ENCODE peak calls at places on chromosomes 16 and 17, in seven cellular contexts. N is psoas muscle, W is PC-9, X is HepG2, U is lung, I is BE2C, O is heart left ventricle. D is an unnamed sample.

GRCh38 chr17:42194133-42194899 is at the start of gene GHDC:
- DNase-seq in W (peak; percentile 65), O (peak; percentile 86), X (peak; percentile 80), I (peak; percentile 83), N (peak; percentile 83), U (peak; percentile 82), D (peak; percentile 51)

GRCh38 chr17:18951941-18952842 is at the start of gene SLC5A10:
- DNase-seq in N (no peak), U (no peak), I (no peak), X (peak; percentile 51), W (no peak), O (no peak), D (no peak)

GRCh38 chr17:37672545-37673078 is 29.4 kb upstream of the DDX52 start:
- DNase-seq in O (no peak), W (no peak), X (no peak), U (no peak), I (no peak), N (no peak), D (no peak)

GRCh38 chr17:58308985-58309917 is 19.3 kb downstream of the TSPOAP1 start:
- DNase-seq in W (no peak), X (no peak), O (no peak), I (no peak), U (peak; percentile 23), N (no peak), D (no peak)

GRCh38 chr16:67733734-67734470 is 14.8 kb upstream of the GFOD2 start:
- DNase-seq in W (no peak), N (no peak), X (no peak), I (no peak), U (no peak), O (no peak), D (no peak)

GRCh38 chr16:65409505-65409904 is 287.6 kb upstream of the CDH11 start:
- DNase-seq in U (no peak), O (no peak), N (no peak), X (no peak), I (no peak), W (no peak), D (peak; percentile 49)

GRCh38 chr16:247027-247426 is 12.4 kb downstream of the FAM234A start:
- DNase-seq in W (no peak), X (no peak), N (no peak), I (no peak), U (no peak), O (no peak), D (no peak)

GRCh38 chr17:16322636-16323035 is 30.6 kb downstream of the CENPV start:
- DNase-seq in N (no peak), X (no peak), W (no peak), O (no peak), I (no peak), U (no peak), D (peak; percentile 22)

GRCh38 chr17:66549312-66549705 is 246.9 kb downstream of the PRKCA start:
- DNase-seq in O (no peak), I (no peak), X (no peak), N (no peak), U (no peak), W (no peak), D (no peak)

DNA sequence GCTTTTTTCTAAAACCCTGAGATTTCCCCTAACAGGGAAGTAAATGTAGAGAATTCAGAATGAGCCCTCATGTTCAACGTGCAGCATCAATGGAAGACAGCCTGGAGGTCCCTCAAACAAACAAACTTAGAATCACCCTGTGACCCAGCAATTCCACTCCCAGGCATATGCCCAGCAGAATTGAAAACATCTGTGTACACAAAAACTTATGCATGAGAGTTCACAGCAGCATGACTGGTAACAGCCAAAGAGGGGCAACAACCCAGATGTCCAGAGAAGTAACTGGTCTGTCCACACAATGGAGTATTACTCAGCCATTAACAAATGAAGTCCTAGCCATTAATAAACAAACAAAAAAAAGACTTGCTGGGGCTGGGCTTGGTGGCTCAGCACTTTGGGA is 252.7 kb downstream of the PARN start:
- DNase-seq in O (no peak), I (no peak), U (no peak), N (no peak), W (no peak), X (no peak), D (no peak)
- H3K4me1 ChIP-seq in O (no peaks in the 10 kb centered on the region), I (no peaks in the 10 kb centered on the region), U (no peaks in the 10 kb centered on the region), N (no peaks in the 10 kb centered on the region), W (peaks cover 52% of the 10 kb centered on the region), X (peaks cover 65% of the 10 kb centered on the region), D (peaks cover 20% of the 10 kb centered on the region)

GRCh38 chr17:76709077-76709950 is 1.5 kb downstream of the MXRA7 start:
- DNase-seq in N (peak; percentile 87), O (peak; percentile 93), U (peak; percentile 67), W (no peak), I (peak; percentile 96), X (peak; percentile 41), D (peak; percentile 52)

GRCh38 chr17:76706817-76707216 is 3.9 kb downstream of the MXRA7 start:
- DNase-seq in I (no peak), W (no peak), X (no peak), O (no peak), U (no peak), N (no peak), D (no peak)

GRCh38 chr17:76710863-76711611 is at the start of gene MXRA7:
- DNase-seq in I (peak; percentile 86), X (no peak), W (no peak), N (peak; percentile 84), U (peak; percentile 60), O (peak; percentile 81), D (no peak)

GRCh38 chr17:76704799-76705198 is 6.0 kb downstream of the MXRA7 start:
- DNase-seq in W (no peak), N (no peak), I (no peak), O (no peak), U (no peak), X (no peak), D (no peak)

GRCh38 chr17:76707985-76708807 is 2.6 kb downstream of the MXRA7 start:
- DNase-seq in O (peak; percentile 51), I (peak; percentile 71), X (peak; percentile 41), N (peak; percentile 35), W (no peak), U (no peak), D (no peak)
- TF ChIP-seq CTCF in O (no peak), I (peak; percentile 74), X (peak; percentile 69), N (peak; percentile 27), W (no peak), U (no peak), D (peak; percentile 41)

GRCh38 chr17:31327534-31328526 is 6.4 kb upstream of the EVI2A start:
- DNase-seq in U (no peak), N (no peak), I (no peak), O (no peak), W (peak; percentile 49), X (peak; percentile 52), D (peak; percentile 61)
- H3K4me1 ChIP-seq in U (no peaks in the 10 kb centered on the region), N (no peaks in the 10 kb centered on the region), I (no peaks in the 10 kb centered on the region), O (no peaks in the 10 kb centered on the region), W (peaks cover 3% of the 10 kb centered on the region), X (peaks cover 8% of the 10 kb centered on the region), D (peaks cover 11% of the 10 kb centered on the region)

GRCh38 chr16:77430360-77430759 is 4.5 kb downstream of the ADAMTS18 start:
- DNase-seq in O (no peak), N (no peak), I (no peak), W (no peak), U (no peak), X (no peak), D (no peak)
- TF ChIP-seq CTCF in O (no peak), N (no peak), I (no peak), W (no peak), U (no peak), X (no peak), D (no peak)

GRCh38 chr17:15290605-15291004 is 25.5 kb upstream of the PMP22 start:
- DNase-seq in U (no peak), W (no peak), N (no peak), I (no peak), X (no peak), O (no peak), D (no peak)
- H3K4me1 ChIP-seq in U (peaks cover 4% of the 10 kb centered on the region), W (no peaks in the 10 kb centered on the region), N (no peaks in the 10 kb centered on the region), I (peaks cover 4% of the 10 kb centered on the region), X (peaks cover 8% of the 10 kb centered on the region), O (peaks cover 16% of the 10 kb centered on the region), D (no peaks in the 10 kb centered on the region)

D was measured in foreskin keratinocyte.